ENCODE peak calls at places on chromosomes 1 and 21, in seven cellular contexts. C is kidney, M is mucosa of descending colon, H is fibroblast of lung, X is neural progenitor cell, A is SK-N-SH, K is uterus. N is an unnamed sample. For H3K4me1, the result is how much of the 10 kb centered on the place peaks cover.

GRCh38 chr1:7616076-7616833 is 154.8 kb upstream of the VAMP3 start:
- DNase-seq in C (no peak), M (peak), H (peak), X (peak), A (no peak), K (no peak), N (no peak)

GRCh38 chr1:226809785-226810571 is 60.4 kb upstream of the PSEN2 start:
- DNase-seq in C (no peak), M (no peak), H (peak), X (no peak), A (no peak), K (no peak), N (no peak)

GRCh38 chr1:108896160-108897150 is 19.7 kb downstream of the GPSM2 start:
- DNase-seq in C (no peak), M (no peak), H (peak), X (no peak), A (no peak), K (no peak), N (no peak)

GRCh38 chr1:151287767-151288500 is 5.8 kb downstream of the ZNF687 start:
- DNase-seq in C (peak), M (no peak), H (no peak), X (no peak), A (no peak), K (no peak), N (no peak)

GRCh38 chr1:219847215-219847855 is 81.0 kb downstream of the SLC30A10 start:
- DNase-seq in C (no peak), M (peak), H (no peak), X (no peak), A (no peak), K (no peak), N (no peak)

GRCh38 chr1:214623430-214623829 is 20.4 kb downstream of the CENPF start:
- DNase-seq in C (no peak), M (no peak), H (no peak), X (no peak), A (no peak), K (no peak), N (no peak)

GRCh38 chr1:90488451-90488850 is 228.7 kb downstream of the BARHL2 start:
- DNase-seq in C (no peak), M (no peak), H (peak), X (no peak), A (no peak), K (no peak), N (no peak)

GRCh38 chr1:212138441-212138840 is 102.9 kb downstream of the DTL start:
- DNase-seq in C (no peak), M (no peak), H (no peak), X (no peak), A (no peak), K (peak), N (no peak)

GRCh38 chr1:21896652-21897532 is 40.2 kb downstream of the HSPG2 start:
- DNase-seq in C (peak), M (peak), H (peak), X (peak), A (no peak), K (peak), N (no peak)

GRCh38 chr21:30818837-30819236 is 5.8 kb upstream of the KRTAP8-1 start:
- DNase-seq in C (no peak), M (no peak), H (no peak), X (no peak), A (no peak), K (no peak), N (no peak)

GRCh38 chr1:162954824-162955223 is 93.8 kb upstream of the CCDC190 start:
- DNase-seq in C (no peak), M (no peak), H (no peak), X (no peak), A (no peak), K (no peak), N (no peak)

GRCh38 chr1:205715628-205716027 is 34.4 kb downstream of the NUCKS1 start:
- DNase-seq in C (no peak), M (no peak), H (no peak), X (no peak), A (no peak), K (no peak), N (no peak)

GRCh38 chr1:95352767-95353166 is 118.8 kb downstream of the RWDD3 start:
- DNase-seq in C (no peak), M (no peak), H (no peak), X (no peak), A (no peak), K (no peak), N (no peak)

GRCh38 chr1:228900099-228900965 is 165.1 kb downstream of the RHOU start:
- DNase-seq in C (no peak), M (no peak), H (peak), X (no peak), A (peak), K (peak), N (no peak)

GRCh38 chr1:14822493-14822892 is 224.0 kb downstream of the KAZN start:
- DNase-seq in C (no peak), M (no peak), H (peak), X (no peak), A (no peak), K (no peak), N (no peak)

GRCh38 chr21:46004168-46004861 is 22.7 kb downstream of the COL6A1 start:
- DNase-seq in C (no peak), M (no peak), H (no peak), X (no peak), A (no peak), K (peak), N (no peak)

GRCh38 chr1:229768232-229768631 is 142.2 kb downstream of the URB2 start:
- DNase-seq in C (no peak), M (no peak), H (no peak), X (no peak), A (no peak), K (no peak), N (no peak)

GRCh38 chr1:2804628-2805351 is 3.3 kb upstream of the TTC34 start:
- DNase-seq in C (peak), M (peak), H (no peak), X (no peak), A (no peak), K (no peak), N (peak)

GRCh38 chr21:42486551-42486950 is 9.5 kb downstream of the RSPH1 start:
- DNase-seq in C (no peak), M (no peak), H (no peak), X (no peak), A (no peak), K (no peak), N (no peak)

GRCh38 chr21:33372582-33372981 is 30.6 kb upstream of the IFNGR2 start:
- DNase-seq in C (no peak), M (no peak), H (no peak), X (no peak), A (no peak), K (no peak), N (no peak)

GRCh38 chr1:234978397-234979291 is 150.0 kb downstream of the TOMM20 start:
- DNase-seq in C (no peak), M (peak), H (peak), X (no peak), A (peak), K (peak), N (no peak)

GRCh38 chr1:156368889-156369684 is at the start of gene RHBG:
- DNase-seq in C (peak), M (peak), H (peak), X (peak), A (no peak), K (no peak), N (peak)

GRCh38 chr1:174003867-174004266 is 18.3 kb downstream of the RC3H1 start:
- DNase-seq in C (no peak), M (no peak), H (no peak), X (no peak), A (no peak), K (no peak), N (no peak)

GRCh38 chr1:185375583-185375982 is 58.5 kb upstream of the IVNS1ABP start:
- DNase-seq in C (no peak), M (no peak), H (no peak), X (no peak), A (no peak), K (no peak), N (no peak)

GRCh38 chr1:92826792-92827191 is 5.0 kb upstream of the RPL5 start:
- DNase-seq in C (no peak), M (no peak), H (no peak), X (no peak), A (no peak), K (no peak), N (no peak)

GRCh38 chr21:29534448-29534847 is 235.7 kb downstream of the BACH1 start:
- DNase-seq in C (no peak), M (no peak), H (no peak), X (no peak), A (no peak), K (no peak), N (no peak)

GRCh38 chr21:41924355-41924754 is 29.5 kb downstream of the C2CD2 start:
- DNase-seq in C (no peak), M (no peak), H (peak), X (no peak), A (no peak), K (no peak), N (no peak)

GRCh38 chr1:19452221-19452663 is 33.1 kb downstream of the CAPZB start:
- DNase-seq in C (peak), M (no peak), H (peak), X (no peak), A (no peak), K (no peak), N (no peak)

GRCh38 chr1:151237678-151238466 is 16.7 kb upstream of the PSMD4 start:
- DNase-seq in C (no peak), M (no peak), H (no peak), X (no peak), A (no peak), K (no peak), N (no peak)

GRCh38 chr1:159144571-159144970 is 26.8 kb upstream of the CADM3 start:
- DNase-seq in C (no peak), M (no peak), H (no peak), X (no peak), A (no peak), K (no peak), N (no peak)

GRCh38 chr1:52057245-52057644 is 1.1 kb downstream of the BTF3L4 start:
- DNase-seq in C (no peak), M (no peak), H (no peak), X (no peak), A (no peak), K (no peak), N (no peak)

GRCh38 chr1:216216304-216216703 is 206.9 kb downstream of the USH2A start:
- DNase-seq in C (no peak), M (no peak), H (no peak), X (no peak), A (no peak), K (no peak), N (no peak)

GRCh38 chr1:42779725-42780124 is 5.1 kb upstream of the TMEM269 start:
- DNase-seq in C (no peak), M (no peak), H (no peak), X (no peak), A (no peak), K (no peak), N (no peak)

GRCh38 chr1:160963521-160963920 is 8.9 kb upstream of the ITLN2 start:
- DNase-seq in C (no peak), M (no peak), H (no peak), X (no peak), A (no peak), K (no peak), N (no peak)

GRCh38 chr1:247298124-247298481 is 33.6 kb downstream of the ZNF496 start:
- DNase-seq in C (no peak), M (no peak), H (no peak), X (no peak), A (no peak), K (no peak), N (no peak)

GRCh38 chr21:39188521-39189139 is 5.4 kb upstream of the PSMG1 start:
- DNase-seq in C (no peak), M (no peak), H (peak), X (no peak), A (no peak), K (no peak), N (no peak)

GRCh38 chr1:205569411-205570172 is 62.2 kb downstream of the ELK4 start:
- DNase-seq in C (no peak), M (peak), H (no peak), X (no peak), A (peak), K (no peak), N (no peak)

GRCh38 chr1:227885648-227886502 is 61.9 kb downstream of the WNT9A start:
- DNase-seq in C (peak), M (peak), H (peak), X (no peak), A (peak), K (peak), N (no peak)

GRCh38 chr1:60809204-60809985 is 273.0 kb upstream of the NFIA start:
- DNase-seq in C (no peak), M (no peak), H (peak), X (peak), A (no peak), K (no peak), N (no peak)

DNA sequence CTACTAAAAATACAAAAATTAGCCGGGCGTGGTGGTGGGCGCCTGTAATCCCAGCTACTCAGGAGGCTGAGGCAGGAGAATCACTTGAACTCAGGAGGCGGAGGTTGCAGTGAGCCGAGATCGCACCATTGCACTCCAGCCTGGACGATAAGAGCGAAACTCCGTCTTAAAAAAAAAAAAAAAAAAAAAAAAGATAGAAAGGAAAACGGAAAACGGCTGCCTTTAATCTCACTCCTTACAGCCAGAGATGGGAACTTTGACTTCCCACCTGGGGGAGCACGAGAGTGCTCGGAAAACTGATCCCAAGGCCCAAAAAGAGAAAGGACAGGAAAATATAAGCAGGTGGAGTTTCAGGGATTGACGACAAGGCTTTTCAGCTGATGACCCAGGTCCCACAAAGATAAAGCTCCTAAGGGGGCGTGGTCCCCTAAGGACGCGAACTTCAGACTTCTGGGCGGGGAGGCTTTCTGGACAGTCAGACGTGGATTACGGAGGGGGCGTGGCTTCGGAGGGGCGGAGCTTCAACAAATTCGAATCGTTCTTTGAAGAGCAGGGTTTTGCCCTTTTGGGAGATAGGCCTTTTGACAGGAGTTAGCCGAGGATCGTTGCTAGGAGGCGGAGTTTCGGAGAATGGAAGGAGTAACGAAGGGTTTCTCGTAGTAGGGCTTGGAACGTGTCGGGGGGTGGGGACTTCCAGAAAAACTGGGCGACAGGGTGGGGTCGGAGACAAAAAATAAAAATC is 966 bp upstream of the CKS1B start:
- DNase-seq in C (peak), M (peak), H (peak), X (peak), A (peak), K (peak), N (peak)
- H3K4me1 ChIP-seq in C (under half), M (under half), H (under half), X (under half), A (under half), K (under half), N (under half)

GRCh38 chr1:6488602-6489382 is 2.7 kb downstream of the PLEKHG5 start:
- DNase-seq in C (peak), M (peak), H (no peak), X (no peak), A (no peak), K (no peak), N (no peak)
- H3K4me1 ChIP-seq in C (under half), M (under half), H (under half), X (under half), A (under half), K (under half), N (under half)

GRCh38 chr1:111480682-111481081 is 6.9 kb downstream of the C1orf162 start:
- DNase-seq in C (no peak), M (no peak), H (no peak), X (no peak), A (no peak), K (no peak), N (no peak)
- H3K4me1 ChIP-seq in C (under half), M (under half), H (under half), X (under half), A (under half), K (under half), N (under half)

DNA sequence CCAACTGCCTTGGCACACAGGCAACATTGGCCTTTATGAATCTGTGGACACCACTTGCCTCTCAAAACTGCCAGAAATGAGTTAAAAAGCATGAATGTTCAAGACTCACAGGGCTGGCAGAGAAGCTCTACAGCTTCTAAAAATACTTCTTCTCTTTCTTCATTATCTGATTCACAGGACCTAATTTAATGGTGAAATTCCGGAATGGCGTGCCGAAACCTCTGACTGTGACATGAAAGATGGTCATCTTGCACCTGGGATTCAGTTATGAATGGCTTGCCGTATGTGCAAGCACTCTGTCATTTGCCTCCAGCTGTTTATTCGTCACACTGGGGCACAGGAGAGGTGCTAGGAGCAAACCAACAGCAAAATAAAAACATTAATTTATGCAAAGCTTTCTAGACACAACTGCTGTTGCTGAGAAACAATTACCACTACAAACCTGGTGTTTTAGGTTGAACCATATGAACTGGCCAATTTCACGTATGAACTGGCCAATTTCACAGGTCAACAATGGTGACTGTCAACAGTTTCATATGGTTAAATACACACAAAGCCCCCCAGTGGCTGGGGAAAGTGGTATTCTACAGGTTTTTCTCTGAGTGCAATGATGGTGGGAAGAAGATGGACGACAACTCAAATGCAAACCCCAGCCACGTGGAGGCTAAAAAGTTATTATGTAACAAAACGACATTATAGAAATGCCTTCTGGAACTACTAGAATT is 648.3 kb downstream of the KIF26B start:
- DNase-seq in C (no peak), M (no peak), H (peak), X (no peak), A (no peak), K (no peak), N (no peak)
- H3K4me1 ChIP-seq in C (under half), M (under half), H (under half), X (under half), A (under half), K (under half), N (under half)

GRCh38 chr1:204083491-204083890 is 10.6 kb downstream of the SOX13 start:
- DNase-seq in C (no peak), M (no peak), H (no peak), X (no peak), A (no peak), K (no peak), N (peak)
- H3K4me1 ChIP-seq in C (half or more), M (under half), H (under half), X (half or more), A (under half), K (under half), N (half or more)

GRCh38 chr21:35491920-35492678 is 443.0 kb upstream of the RUNX1 start:
- DNase-seq in C (peak), M (no peak), H (no peak), X (no peak), A (no peak), K (no peak), N (no peak)
- H3K4me1 ChIP-seq in C (under half), M (under half), H (under half), X (under half), A (under half), K (under half), N (under half)

GRCh38 chr1:223639333-223639749 is 26.2 kb downstream of the CAPN8 start:
- DNase-seq in C (no peak), M (no peak), H (peak), X (no peak), A (no peak), K (no peak), N (no peak)
- H3K4me1 ChIP-seq in C (under half), M (under half), H (under half), X (under half), A (under half), K (under half), N (under half)

GRCh38 chr1:207314836-207315235 is 6.6 kb upstream of the CD55 start:
- DNase-seq in C (no peak), M (no peak), H (no peak), X (no peak), A (no peak), K (no peak), N (no peak)

GRCh38 chr1:207316141-207316540 is 5.3 kb upstream of the CD55 start:
- DNase-seq in C (peak), M (no peak), H (no peak), X (no peak), A (no peak), K (no peak), N (no peak)

GRCh38 chr1:207316622-207317510 is 4.6 kb upstream of the CD55 start:
- DNase-seq in C (no peak), M (no peak), H (no peak), X (no peak), A (no peak), K (no peak), N (peak)

GRCh38 chr1:207317561-207317960 is 3.9 kb upstream of the CD55 start:
- DNase-seq in C (no peak), M (no peak), H (no peak), X (no peak), A (no peak), K (no peak), N (no peak)

GRCh38 chr1:207315435-207315834 is 6.0 kb upstream of the CD55 start:
- DNase-seq in C (no peak), M (no peak), H (no peak), X (no peak), A (no peak), K (no peak), N (no peak)
- H3K4me1 ChIP-seq in C (under half), M (under half), H (under half), X (under half), A (under half), K (under half), N (under half)

GRCh38 chr1:10513199-10513598 is 38.4 kb downstream of the PEX14 start:
- DNase-seq in C (no peak), M (no peak), H (no peak), X (no peak), A (no peak), K (no peak), N (no peak)
- H3K4me1 ChIP-seq in C (under half), M (under half), H (under half), X (under half), A (half or more), K (under half), N (under half)